ENCODE peak calls at places on chromosomes 5 and 9, in eight cellular contexts. G, I, L, R, W, H, B and C are unnamed samples.

GRCh38 chr9:69660304-69660703 is 11.9 kb downstream of the APBA1 start:
- DNase-seq in G (no peak), I (no peak), L (no peak), R (no peak), W (no peak), H (no peak), B (no peak), C (no peak)

GRCh38 chr9:76215066-76215465 is 179.2 kb downstream of the RFK start:
- DNase-seq in G (peak; percentile 69), I (no peak), L (no peak), R (no peak), W (peak; percentile 9), H (no peak), B (peak; percentile 82), C (peak; percentile 82)

GRCh38 chr9:71774917-71775316 is 6.6 kb upstream of the CEMIP2 start:
- DNase-seq in G (no peak), I (no peak), L (no peak), R (no peak), W (no peak), H (no peak), B (no peak), C (no peak)

GRCh38 chr9:119005162-119005561 is 364.1 kb downstream of the BRINP1 start:
- DNase-seq in G (no peak), I (no peak), L (no peak), R (no peak), W (no peak), H (no peak), B (no peak), C (no peak)

GRCh38 chr5:139470821-139471300 is at the start of gene SMIM33:
- DNase-seq in G (no peak), I (no peak), L (no peak), R (no peak), W (no peak), H (peak; percentile 88), B (no peak), C (no peak)

GRCh38 chr9:5140151-5140550 is 45.3 kb downstream of the INSL6 start:
- DNase-seq in G (no peak), I (no peak), L (no peak), R (no peak), W (no peak), H (no peak), B (peak; percentile 14), C (no peak)

GRCh38 chr5:16483361-16483760 is 17.8 kb upstream of the ZNF622 start:
- DNase-seq in G (no peak), I (no peak), L (no peak), R (no peak), W (peak; percentile 21), H (no peak), B (no peak), C (no peak)

GRCh38 chr5:92320446-92320845 is 937.3 kb upstream of the ARRDC3 start:
- DNase-seq in G (no peak), I (no peak), L (no peak), R (no peak), W (no peak), H (no peak), B (no peak), C (no peak)

GRCh38 chr5:64759960-64760695 is 8.4 kb downstream of the SREK1IP1 start:
- DNase-seq in G (no peak), I (no peak), L (no peak), R (no peak), W (no peak), H (no peak), B (no peak), C (no peak)

GRCh38 chr5:102583663-102584062 is 84.9 kb upstream of the SLCO6A1 start:
- DNase-seq in G (peak; percentile 47), I (no peak), L (no peak), R (no peak), W (peak; percentile 1), H (peak; percentile 8), B (peak; percentile 42), C (no peak)

GRCh38 chr5:119074419-119074818 is 3.5 kb downstream of the DMXL1 start:
- DNase-seq in G (no peak), I (no peak), L (no peak), R (no peak), W (no peak), H (no peak), B (no peak), C (no peak)

GRCh38 chr9:72628191-72628590 is 106.8 kb downstream of the TMC1 start:
- DNase-seq in G (no peak), I (no peak), L (no peak), R (no peak), W (no peak), H (no peak), B (peak; percentile 37), C (peak; percentile 49)

GRCh38 chr5:179271821-179272325 is 73.4 kb downstream of the ADAMTS2 start:
- DNase-seq in G (no peak), I (no peak), L (peak; percentile 8), R (no peak), W (no peak), H (no peak), B (no peak), C (no peak)

GRCh38 chr9:38227061-38227540 is 158.1 kb upstream of the SHB start:
- DNase-seq in G (peak; percentile 39), I (peak; percentile 81), L (no peak), R (peak; percentile 26), W (peak; percentile 92), H (peak; percentile 65), B (peak; percentile 66), C (peak; percentile 10)

GRCh38 chr9:33517373-33517772 is 6.7 kb upstream of the ANKRD18B start:
- DNase-seq in G (peak; percentile 66), I (peak; percentile 25), L (no peak), R (no peak), W (peak; percentile 65), H (peak; percentile 73), B (peak; percentile 62), C (no peak)

GRCh38 chr5:2039180-2039531 is 156.4 kb upstream of the IRX4 start:
- DNase-seq in G (no peak), I (no peak), L (no peak), R (no peak), W (no peak), H (no peak), B (no peak), C (no peak)

GRCh38 chr9:118418887-118419620 is 714.9 kb downstream of the TLR4 start:
- DNase-seq in G (no peak), I (no peak), L (no peak), R (no peak), W (peak; percentile 29), H (no peak), B (peak; percentile 15), C (no peak)

GRCh38 chr5:115869256-115869655 is 27.5 kb downstream of the AP3S1 start:
- DNase-seq in G (no peak), I (no peak), L (no peak), R (no peak), W (no peak), H (no peak), B (no peak), C (no peak)

GRCh38 chr5:32270946-32271345 is 41.8 kb downstream of the MTMR12 start:
- DNase-seq in G (no peak), I (no peak), L (no peak), R (no peak), W (no peak), H (no peak), B (no peak), C (no peak)

GRCh38 chr5:125461641-125462072 is 715.2 kb upstream of the ZNF608 start:
- DNase-seq in G (no peak), I (no peak), L (no peak), R (no peak), W (no peak), H (peak; percentile 10), B (no peak), C (no peak)

GRCh38 chr5:173324115-173325001 is 3.9 kb downstream of the STC2 start:
- DNase-seq in G (peak; percentile 97), I (no peak), L (peak; percentile 58), R (peak; percentile 81), W (no peak), H (no peak), B (peak; percentile 83), C (no peak)

GRCh38 chr9:127022913-127023665 is 99.3 kb downstream of the ANGPTL2 start:
- DNase-seq in G (no peak), I (no peak), L (peak; percentile 61), R (peak; percentile 27), W (no peak), H (no peak), B (peak; percentile 83), C (no peak)

DNA sequence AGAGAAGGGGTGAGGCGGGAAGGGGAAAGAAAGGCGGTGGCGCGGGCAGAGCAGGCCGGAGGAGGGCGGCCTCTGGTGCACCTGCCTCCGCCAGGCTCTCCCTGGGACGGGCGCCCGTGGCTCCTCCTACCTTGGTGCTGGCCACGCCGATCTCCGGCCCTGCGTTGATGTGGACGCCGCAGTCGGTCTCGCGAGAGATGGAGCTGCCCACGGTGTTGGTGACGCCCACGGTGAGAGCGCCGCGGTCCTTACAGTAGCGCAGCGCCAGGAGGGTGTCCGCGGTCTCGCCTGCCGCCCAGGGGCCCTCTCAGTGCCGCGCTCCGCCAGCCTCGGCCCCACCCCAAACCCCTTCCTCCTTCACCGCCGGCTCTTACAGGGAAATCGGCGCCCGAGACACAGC is 21.8 kb upstream of the MAPK9 start:
- DNase-seq in G (peak; percentile 50), I (no peak), L (no peak), R (peak; percentile 52), W (no peak), H (peak; percentile 74), B (no peak), C (no peak)
- TF ChIP-seq CTCF in G (no peak), I (no peak), L (no peak), R (no peak), W (no peak), H (no peak), B (no peak), C (no peak)

DNA sequence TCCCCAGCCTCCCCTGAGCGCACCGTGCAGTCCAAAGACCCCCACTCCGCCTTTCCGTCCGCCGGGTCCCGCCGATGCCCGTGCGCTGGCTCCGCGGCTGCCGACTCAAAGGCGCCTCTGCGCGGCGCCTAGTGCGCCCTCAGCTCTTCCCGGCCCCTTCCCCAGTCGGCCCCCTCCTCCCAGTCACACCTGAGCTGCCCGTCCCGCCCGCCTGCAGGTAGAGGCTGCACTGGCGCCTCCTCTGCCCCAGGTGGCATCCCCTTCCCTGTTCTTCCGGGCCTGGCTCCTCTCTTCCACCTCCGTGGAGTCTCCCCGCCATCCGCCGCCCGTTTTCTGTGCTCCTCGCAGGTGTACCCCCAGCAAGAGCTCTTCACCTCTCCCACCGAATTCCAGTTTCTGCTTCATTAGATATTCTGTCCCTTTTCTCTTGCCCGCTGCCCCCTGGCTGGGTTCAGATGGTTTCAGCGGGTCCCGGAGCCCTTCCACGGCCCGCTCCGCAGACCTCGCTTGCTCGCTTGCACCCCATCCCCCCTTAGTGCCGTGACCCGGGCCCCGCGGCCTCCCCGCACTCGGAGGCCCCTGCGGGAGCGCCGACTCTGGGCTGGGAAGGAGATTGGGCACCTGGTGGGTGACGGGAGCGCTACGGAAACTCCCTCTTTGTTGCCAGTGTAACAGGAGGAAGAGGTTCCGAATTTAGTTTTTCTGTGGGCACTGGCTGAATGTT is 707 bp downstream of the SLC44A1 start:
- DNase-seq in G (no peak), I (peak; percentile 78), L (peak; percentile 43), R (peak; percentile 34), W (peak; percentile 37), H (peak; percentile 47), B (peak; percentile 35), C (no peak)
- TF ChIP-seq CTCF in G (no peak), I (no peak), L (no peak), R (no peak), W (peak; percentile 30), H (no peak), B (no peak), C (peak; percentile 5)

GRCh38 chr9:94623253-94623652 is 16.1 kb downstream of the FBP1 start:
- DNase-seq in G (no peak), I (peak; percentile 56), L (no peak), R (no peak), W (peak; percentile 66), H (peak; percentile 71), B (no peak), C (no peak)
- TF ChIP-seq CTCF in G (peak; percentile 30), I (peak; percentile 29), L (no peak), R (no peak), W (peak; percentile 30), H (peak; percentile 42), B (peak; percentile 19), C (peak; percentile 38)

GRCh38 chr9:14322211-14323082 is 8.5 kb upstream of the NFIB start:
- DNase-seq in G (peak; percentile 90), I (peak; percentile 88), L (peak; percentile 95), R (peak; percentile 93), W (peak; percentile 93), H (peak; percentile 97), B (peak; percentile 83), C (peak; percentile 4)
- TF ChIP-seq CTCF in G (peak; percentile 34), I (peak; percentile 28), L (peak; percentile 46), R (peak; percentile 62), W (peak; percentile 38), H (no peak), B (peak; percentile 4), C (peak; percentile 43)